ENCODE peak calls at places on chromosomes 5 and 9, in four cellular contexts. S is lower lobe of right lung, K is AG04450, V is heart left ventricle. X is an unnamed sample.
A peak's percentile ranks its signal among the peaks of the same experiment; 100 is the strongest.

GRCh38 chr5:143237664-143238063 is 165.8 kb downstream of the NR3C1 start:
- DNase-seq in S (no peak), K (no peak), V (no peak), X (no peak)

GRCh38 chr9:31137151-31137849 is 1247.1 kb upstream of the ACO1 start:
- DNase-seq in S (no peak), K (peak; percentile 55), V (no peak), X (peak; percentile 97)

GRCh38 chr9:107137495-107138202 is 145.4 kb upstream of the RAD23B start:
- DNase-seq in S (no peak), K (no peak), V (no peak), X (peak; percentile 9)

GRCh38 chr9:134663084-134663483 is 21.5 kb downstream of the COL5A1 start:
- DNase-seq in S (no peak), K (no peak), V (no peak), X (no peak)

GRCh38 chr5:104909803-104910202 is 1347.2 kb upstream of the NUDT12 start:
- DNase-seq in S (no peak), K (no peak), V (no peak), X (no peak)

GRCh38 chr5:153456993-153457392 is 33.5 kb upstream of the GRIA1 start:
- DNase-seq in S (no peak), K (no peak), V (no peak), X (no peak)

GRCh38 chr5:137309290-137309689 is 189.8 kb downstream of the SPOCK1 start:
- DNase-seq in S (no peak), K (no peak), V (no peak), X (no peak)

GRCh38 chr5:136249678-136250266 is 56.8 kb upstream of the SMIM32 start:
- DNase-seq in S (peak; percentile 63), K (peak; percentile 48), V (peak; percentile 34), X (peak; percentile 55)

GRCh38 chr5:78661044-78661443 is 12.5 kb upstream of the LHFPL2 start:
- DNase-seq in S (no peak), K (no peak), V (no peak), X (no peak)

GRCh38 chr9:100554935-100555401 is 22.9 kb upstream of the CAVIN4 start:
- DNase-seq in S (no peak), K (peak; percentile 45), V (no peak), X (no peak)

GRCh38 chr5:33772276-33772990 is 119.4 kb downstream of the ADAMTS12 start:
- DNase-seq in S (no peak), K (peak; percentile 36), V (no peak), X (peak; percentile 40)

GRCh38 chr5:172769598-172770373 is 1.2 kb downstream of the DUSP1 start:
- DNase-seq in S (no peak), K (no peak), V (peak; percentile 61), X (no peak)

GRCh38 chr9:127013597-127013996 is 99.0 kb downstream of the RALGPS1 start:
- DNase-seq in S (no peak), K (no peak), V (no peak), X (no peak)

GRCh38 chr5:132751444-132751843 is 4.2 kb downstream of the CCNI2 start:
- DNase-seq in S (no peak), K (no peak), V (no peak), X (peak; percentile 69)

GRCh38 chr9:16003785-16004184 is 450.9 kb downstream of the CCDC171 start:
- DNase-seq in S (no peak), K (no peak), V (no peak), X (no peak)

GRCh38 chr5:31682847-31683246 is 43.9 kb downstream of the PDZD2 start:
- DNase-seq in S (no peak), K (no peak), V (no peak), X (no peak)

GRCh38 chr9:89185980-89186379 is 7.4 kb upstream of the SHC3 start:
- DNase-seq in S (no peak), K (no peak), V (no peak), X (no peak)

GRCh38 chr5:36422957-36423356 is 121.3 kb upstream of the RANBP3L start:
- DNase-seq in S (no peak), K (no peak), V (no peak), X (peak; percentile 50)

GRCh38 chr5:16160706-16161105 is 18.9 kb downstream of the MARCHF11 start:
- DNase-seq in S (no peak), K (peak; percentile 10), V (no peak), X (peak; percentile 33)

DNA sequence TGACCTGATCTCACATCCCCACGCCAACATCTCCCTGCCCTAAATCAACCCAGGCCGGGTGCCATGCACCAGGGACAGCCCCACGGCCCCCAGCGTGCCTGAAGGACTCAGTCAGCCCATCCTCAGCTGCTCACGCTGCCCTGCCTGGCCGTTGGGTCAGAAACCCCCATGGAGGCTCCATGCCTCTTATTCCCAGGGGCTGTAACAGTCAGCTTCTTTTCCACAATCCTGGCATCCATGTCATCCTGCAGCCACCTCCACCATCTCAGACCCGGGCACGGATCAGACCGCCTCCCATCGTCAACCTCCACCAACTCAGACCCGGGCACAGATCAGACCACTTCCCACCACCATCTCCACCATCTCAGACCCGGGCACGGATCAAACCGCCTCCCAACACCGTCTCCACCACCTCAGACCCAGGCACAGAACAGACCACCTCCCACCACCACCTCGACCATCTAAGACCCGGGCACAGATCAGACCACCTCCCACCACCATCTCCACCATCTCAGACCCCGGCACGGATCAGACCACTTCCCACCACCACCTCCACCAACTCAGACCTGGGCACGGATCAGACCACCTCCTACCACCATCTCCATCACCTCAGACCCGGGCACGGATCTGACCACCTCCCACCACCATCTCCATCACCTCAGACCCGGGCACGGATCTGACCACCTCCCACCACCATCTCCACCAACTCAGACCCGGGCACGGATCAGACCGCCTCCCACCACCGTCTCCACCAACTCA is 7.1 kb upstream of the NSMF start:
- DNase-seq in S (no peak), K (no peak), V (no peak), X (no peak)
- TF ChIP-seq CTCF in S (no peak), K (no peak), V (no peak), X (no peak)

DNA sequence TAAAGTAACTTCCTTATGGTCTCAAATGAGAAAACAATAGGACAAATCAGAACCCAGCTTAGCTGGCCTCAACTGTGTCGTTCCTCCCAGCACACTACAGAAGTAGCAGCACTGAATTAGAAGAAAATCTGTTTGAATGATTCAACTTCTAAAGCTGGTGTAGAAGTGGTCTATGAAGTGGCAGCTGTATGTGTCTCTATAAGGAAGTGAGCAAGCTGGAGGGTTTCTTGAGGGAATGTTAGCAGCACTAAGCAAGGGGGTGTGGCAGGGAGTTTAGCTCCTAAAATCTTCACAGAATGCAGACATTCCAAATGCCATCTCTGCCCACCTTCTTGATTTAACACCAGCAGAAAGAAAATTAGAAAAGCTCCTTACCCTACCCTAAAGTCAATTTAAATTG is 4.1 kb downstream of the KLF9 start:
- DNase-seq in S (no peak), K (no peak), V (no peak), X (no peak)
- H3K4me3 ChIP-seq in S (peak overlapping the region; percentile 75), K (peak overlapping the region; percentile 98), V (peak overlapping the region; percentile 91), X (peak overlapping the region; percentile 94)

GRCh38 chr9:95096807-95097206 is 220.7 kb downstream of the FANCC start:
- DNase-seq in S (peak; percentile 10), K (no peak), V (no peak), X (no peak)

GRCh38 chr9:95098391-95098921 is 219.1 kb downstream of the FANCC start:
- DNase-seq in S (peak; percentile 28), K (no peak), V (no peak), X (no peak)

GRCh38 chr9:95095619-95096355 is 221.7 kb downstream of the FANCC start:
- DNase-seq in S (no peak), K (no peak), V (no peak), X (no peak)

GRCh38 chr9:95097279-95097678 is 220.2 kb downstream of the FANCC start:
- DNase-seq in S (no peak), K (no peak), V (no peak), X (no peak)

GRCh38 chr9:95096381-95096780 is 221.1 kb downstream of the FANCC start:
- DNase-seq in S (peak; percentile 42), K (no peak), V (no peak), X (no peak)
- TF ChIP-seq CTCF in S (no peak), K (no peak), V (no peak), X (no peak)

DNA sequence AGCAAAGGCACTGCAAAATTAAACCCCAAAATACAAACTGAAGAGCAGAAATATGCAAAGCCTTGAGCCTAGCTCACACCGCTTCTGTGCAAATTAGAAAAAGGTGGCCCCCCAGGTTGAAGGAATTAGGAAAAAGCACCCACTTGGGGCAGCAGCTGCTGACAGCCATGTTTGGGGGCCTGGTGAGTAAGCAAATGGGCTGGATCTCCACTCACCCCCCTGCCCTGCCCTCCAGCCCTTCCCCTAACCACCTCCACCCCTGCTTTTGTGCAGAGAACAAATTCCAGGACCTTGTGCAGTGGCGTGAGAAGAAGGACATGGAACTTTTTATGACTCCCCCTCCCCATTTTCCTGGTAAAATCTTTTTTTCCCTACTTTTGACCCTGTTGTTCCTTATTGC is 92.0 kb upstream of the DNAH5 start:
- DNase-seq in S (no peak), K (no peak), V (no peak), X (no peak)
- H3K4me3 ChIP-seq in S (no peak overlapping the region), K (peak overlapping the region; percentile 31), V (no peak overlapping the region), X (peak overlapping the region; percentile 11)

DNA sequence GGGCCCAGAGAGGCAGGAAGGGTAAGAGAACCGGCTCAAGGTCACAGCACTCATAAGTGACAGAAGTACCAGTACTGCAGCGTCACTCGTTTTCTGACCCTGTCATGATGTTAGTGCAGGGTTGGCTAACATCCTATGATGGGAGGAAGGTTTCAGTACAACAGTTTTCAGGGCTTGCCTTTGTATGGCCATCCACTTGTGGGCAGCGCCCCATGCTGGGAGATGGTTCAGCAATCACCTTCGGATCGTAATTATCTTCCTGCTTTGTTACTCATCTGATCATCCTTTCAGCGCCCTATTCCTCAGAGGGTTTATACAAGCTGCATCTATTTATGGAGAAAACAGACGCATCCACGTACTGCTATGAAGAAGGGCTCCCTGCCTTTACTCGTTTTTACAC is 2.4 kb downstream of the MAP1B start:
- DNase-seq in S (no peak), K (no peak), V (peak; percentile 28), X (no peak)
- TF ChIP-seq CTCF in S (no peak), K (no peak), V (no peak), X (no peak)

DNA sequence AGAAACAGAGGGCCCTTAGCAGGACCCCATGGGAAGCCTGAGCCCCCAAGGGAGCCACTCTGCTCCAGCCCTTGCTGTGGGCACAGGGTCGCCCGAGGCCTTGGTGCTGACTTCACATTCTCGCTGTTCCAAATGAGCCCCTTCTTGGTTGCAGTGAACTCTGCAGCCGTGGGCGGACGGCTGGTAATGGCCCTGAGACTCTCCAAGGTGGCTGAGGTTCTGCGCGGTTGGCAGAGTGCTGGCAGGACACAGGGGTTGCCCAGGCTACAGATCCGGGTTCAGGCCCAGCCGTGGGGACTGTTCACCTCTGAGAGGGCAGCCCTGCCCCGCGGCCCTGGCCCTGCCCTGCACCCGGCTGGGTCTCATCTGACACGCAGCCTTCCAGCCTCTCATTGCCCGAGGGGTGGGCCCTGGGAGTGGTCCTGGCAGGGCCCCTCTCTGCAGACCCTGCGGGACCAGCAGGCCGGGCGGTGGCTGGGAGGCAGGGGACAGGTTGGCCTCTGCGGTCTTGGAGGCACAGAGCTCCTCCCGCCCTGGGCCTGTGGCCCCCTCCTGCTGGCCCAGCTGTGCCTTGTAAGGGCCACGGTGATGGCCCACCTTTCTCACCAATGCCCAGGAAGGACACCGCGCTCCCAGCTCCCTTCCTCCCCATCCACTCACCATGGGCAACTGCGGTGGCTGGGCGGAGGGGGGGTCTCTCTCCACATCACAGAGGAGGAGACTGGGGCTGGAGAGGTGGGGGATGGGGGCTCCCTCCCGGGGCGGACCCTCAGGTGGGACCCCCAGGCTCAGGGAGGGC is 51.6 kb downstream of the AHRR start:
- DNase-seq in S (no peak), K (no peak), V (peak; percentile 16), X (no peak)
- H3K4me3 ChIP-seq in S (peak overlapping the region; percentile 53), K (no peak overlapping the region), V (no peak overlapping the region), X (no peak overlapping the region)

X was measured in astrocyte of the cerebellum.